ENCODE peak calls at places on chromosome 7, in ten cellular contexts. F is bronchial epithelial cell; C is CD8-positive, alpha-beta T cell; Q is uterus; L is mammary epithelial cell; Z is CD4-positive, alpha-beta memory T cell; N is esophagus muscularis mucosa; W is GM12865; J is colonic mucosa; S is IMR-90. P is an unnamed sample.

GRCh38 chr7:76428868-76429805 is 4.4 kb downstream of the ZP3 start:
- DNase-seq in L (no peak), S (peak; percentile 38), W (no peak), Z (no peak), J (no peak), F (peak; percentile 37), Q (no peak), N (no peak), C (no peak), P (peak; percentile 40)

GRCh38 chr7:141053626-141054025 is 20.2 kb upstream of the TMEM178B start:
- DNase-seq in Z (peak; percentile 86), Q (no peak), W (peak; percentile 64), F (no peak), N (no peak), L (no peak), C (peak; percentile 45), S (no peak), J (no peak), P (no peak)

GRCh38 chr7:98079891-98080653 is 26.6 kb upstream of the LMTK2 start:
- DNase-seq in S (no peak), L (no peak), N (peak; percentile 10), F (no peak), C (no peak), J (no peak), W (no peak), Z (no peak), Q (no peak), P (no peak)

GRCh38 chr7:100604976-100605911 is 3.1 kb downstream of the PCOLCE start:
- DNase-seq in L (no peak), N (no peak), C (no peak), Z (peak; percentile 58), W (no peak), F (peak; percentile 18), S (no peak), Q (peak; percentile 55), J (peak; percentile 68), P (no peak)

GRCh38 chr7:97021443-97022261 is 3.0 kb downstream of the DLX5 start:
- DNase-seq in C (no peak), Q (no peak), N (peak; percentile 88), Z (no peak), W (no peak), J (no peak), F (no peak), L (no peak), S (no peak), P (no peak)

GRCh38 chr7:44555350-44555749 is 14.2 kb upstream of the NPC1L1 start:
- DNase-seq in W (no peak), L (no peak), N (no peak), F (no peak), C (no peak), J (no peak), S (no peak), Z (no peak), Q (no peak), P (no peak)

GRCh38 chr7:153301908-153302307 is 542.4 kb downstream of the ACTR3B start:
- DNase-seq in S (no peak), N (no peak), L (no peak), W (no peak), F (no peak), Z (no peak), C (no peak), J (no peak), Q (no peak), P (no peak)

GRCh38 chr7:121406866-121407439 is 10.8 kb upstream of the FAM3C start:
- DNase-seq in J (peak; percentile 53), L (no peak), Q (no peak), C (no peak), W (no peak), N (no peak), S (no peak), F (no peak), Z (no peak), P (no peak)

GRCh38 chr7:45890902-45891461 is 2.7 kb downstream of the IGFBP1 start:
- DNase-seq in N (no peak), C (no peak), Q (no peak), F (peak; percentile 39), W (peak; percentile 21), L (peak; percentile 18), Z (no peak), J (no peak), S (peak; percentile 53), P (peak; percentile 68)

GRCh38 chr7:95434501-95435421 is at the start of gene PON2:
- DNase-seq in Z (no peak), Q (peak; percentile 78), S (peak; percentile 72), C (peak; percentile 26), F (peak; percentile 68), L (peak; percentile 84), J (peak; percentile 88), W (peak; percentile 83), N (no peak), P (peak; percentile 85)

GRCh38 chr7:44097064-44097932 is 6.8 kb upstream of the AEBP1 start:
- DNase-seq in S (no peak), F (no peak), C (no peak), W (peak; percentile 44), Z (no peak), N (no peak), Q (no peak), L (no peak), J (no peak), P (no peak)

GRCh38 chr7:3301472-3301778 is 373 bp downstream of the SDK1 start:
- DNase-seq in W (no peak), C (no peak), N (no peak), S (no peak), L (no peak), Z (no peak), Q (no peak), J (no peak), F (no peak), P (no peak)

GRCh38 chr7:18689535-18689934 is 194.0 kb downstream of the HDAC9 start:
- DNase-seq in L (no peak), J (no peak), Q (no peak), C (no peak), S (no peak), W (no peak), F (no peak), N (no peak), Z (no peak), P (no peak)

DNA sequence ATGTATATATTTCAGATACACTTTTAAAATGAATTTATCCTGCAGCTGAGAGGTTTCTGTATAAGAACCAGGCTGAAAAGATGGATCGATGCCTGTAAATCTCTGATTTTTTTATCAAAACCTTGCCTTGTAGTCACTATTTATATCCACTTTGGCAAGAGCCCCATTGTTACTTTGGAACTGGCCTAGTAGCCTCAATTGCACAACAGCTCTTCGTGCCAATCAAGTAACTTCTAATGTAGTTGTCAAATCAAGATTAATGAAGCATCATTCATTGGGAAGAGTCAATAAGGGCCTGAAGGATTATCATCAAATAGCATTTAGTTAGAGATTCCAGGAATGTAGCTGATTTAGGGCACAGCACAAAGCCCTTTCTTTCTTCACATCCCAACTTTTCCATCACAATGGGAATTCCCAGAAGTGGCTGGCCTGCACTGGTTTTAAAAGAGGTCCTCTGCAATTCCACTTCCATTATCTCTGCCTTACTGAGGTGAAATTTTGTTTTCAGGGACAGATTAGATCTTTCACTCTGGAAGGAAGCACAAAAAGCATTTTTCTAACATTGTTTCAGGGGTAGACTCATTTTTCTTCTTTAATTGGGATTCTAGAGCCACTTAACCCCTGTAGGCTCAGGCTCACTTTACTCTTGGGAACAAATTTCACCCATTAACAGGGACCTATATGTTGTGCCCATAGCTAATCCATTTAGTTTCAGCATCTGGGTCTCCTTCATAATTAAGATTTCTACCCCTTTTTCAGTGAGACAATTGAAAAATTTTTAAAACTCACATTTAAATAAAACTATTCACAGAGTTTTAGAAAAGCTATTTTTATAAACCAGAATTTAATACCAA is 97.8 kb downstream of the CALCR start:
- DNase-seq in W (no peak), F (no peak), N (no peak), L (no peak), S (no peak), C (no peak), Q (no peak), Z (no peak), J (no peak), P (no peak)
- H3K4me3 ChIP-seq in W (no peak overlapping the region), F (no peak overlapping the region), N (no peak overlapping the region), L (no peak overlapping the region), S (no peak overlapping the region), C (no peak overlapping the region), Q (no peak overlapping the region), Z (no peak overlapping the region), J (no peak overlapping the region), P (no peak overlapping the region)

DNA sequence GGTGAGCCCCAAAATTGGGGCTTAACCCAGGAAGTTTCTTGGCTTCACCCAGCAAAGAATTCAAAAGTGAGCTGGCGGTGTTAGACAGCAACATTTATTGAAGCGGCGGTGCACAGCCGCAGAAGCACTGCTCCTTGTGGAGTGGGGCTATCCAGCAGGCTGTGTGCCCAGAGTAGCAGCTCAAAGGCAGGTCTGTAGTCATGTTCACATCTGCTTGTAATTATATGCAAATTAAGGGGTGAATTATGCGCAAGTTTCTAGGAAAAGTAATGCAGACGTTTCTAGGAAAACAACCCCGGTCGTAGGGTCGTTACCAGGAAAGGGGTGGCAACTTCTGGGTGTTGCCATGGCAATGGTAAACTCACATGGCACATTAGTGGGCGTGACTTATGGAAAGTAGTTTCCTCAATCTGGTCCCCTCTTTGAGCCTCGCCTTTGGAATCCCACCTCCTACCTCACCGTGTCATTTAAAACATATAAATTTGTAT is 13.7 kb upstream of the KBTBD2 start:
- DNase-seq in J (peak; percentile 60), S (peak; percentile 66), F (peak; percentile 20), Q (peak; percentile 33), L (peak; percentile 54), W (peak; percentile 61), N (no peak), Z (peak; percentile 87), C (peak; percentile 46), P (peak; percentile 81)
- H3K4me3 ChIP-seq in J (peak overlapping the region; percentile 19), S (peak overlapping the region; percentile 13), F (no peak overlapping the region), Q (peak overlapping the region; percentile 19), L (peak overlapping the region; percentile 24), W (peak overlapping the region; percentile 56), N (peak overlapping the region; percentile 41), Z (no peak overlapping the region), C (peak overlapping the region; percentile 42), P (peak overlapping the region; percentile 26)

GRCh38 chr7:155380986-155381851 is 76.7 kb upstream of the EN2 start:
- DNase-seq in F (no peak), L (no peak), C (no peak), J (no peak), W (no peak), S (no peak), N (no peak), Q (no peak), Z (no peak), P (no peak)
- H3K4me3 ChIP-seq in F (no peak overlapping the region), L (no peak overlapping the region), C (no peak overlapping the region), J (no peak overlapping the region), W (no peak overlapping the region), S (no peak overlapping the region), N (peak overlapping the region; percentile 41), Q (no peak overlapping the region), Z (no peak overlapping the region), P (no peak overlapping the region)

GRCh38 chr7:146864644-146865043 is 748.0 kb downstream of the CNTNAP2 start:
- DNase-seq in Z (no peak), N (no peak), C (no peak), Q (no peak), L (no peak), W (no peak), J (no peak), F (no peak), S (no peak), P (no peak)

DNA sequence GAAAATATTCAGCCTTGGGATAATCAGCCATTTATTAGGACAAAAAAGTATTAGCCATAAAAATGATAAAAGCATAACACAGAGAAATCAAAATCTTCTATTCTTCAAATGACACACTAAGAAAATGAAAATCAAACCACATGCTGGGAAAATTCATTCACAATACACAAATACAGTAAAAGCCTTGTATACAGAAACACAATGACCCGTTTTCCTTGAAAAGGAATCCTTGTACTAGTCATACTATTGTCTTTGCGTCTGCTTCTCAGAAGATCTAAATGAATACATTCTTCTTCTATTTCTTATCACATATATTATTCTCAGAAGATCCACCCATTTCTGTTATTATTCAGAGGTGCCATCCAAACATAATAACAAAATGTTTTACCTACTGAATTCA is 749.1 kb downstream of the CNTNAP2 start:
- DNase-seq in W (no peak), C (no peak), N (no peak), Z (no peak), S (no peak), F (no peak), J (no peak), L (no peak), Q (no peak), P (no peak)
- H3K4me3 ChIP-seq in W (no peak overlapping the region), C (no peak overlapping the region), N (no peak overlapping the region), Z (no peak overlapping the region), S (no peak overlapping the region), F (no peak overlapping the region), J (no peak overlapping the region), L (no peak overlapping the region), Q (no peak overlapping the region), P (no peak overlapping the region)